ENCODE peak calls at places on chromosomes 3 and 15, in ten cellular contexts. A is adrenal gland, Y is uterus, H is ovary, T is kidney, V is PC-9, P is left lung, Z is dorsolateral prefrontal cortex, U is cardiac fibroblast, W is HepG2. R is an unnamed sample.

GRCh38 chr3:14143826-14144225 is 19.0 kb downstream of the TMEM43 start:
- DNase-seq in A (no peak), H (no peak), V (peak), Z (no peak), W (peak), U (peak), T (peak), P (no peak), Y (peak), R (peak)

GRCh38 chr3:55091381-55092225 is 163.7 kb upstream of the LRTM1 start:
- DNase-seq in T (no peak), P (no peak), H (no peak), A (no peak), W (no peak), U (no peak), Z (no peak), Y (no peak), V (no peak), R (peak)

GRCh38 chr3:118541791-118542190 is 492.9 kb downstream of the IGSF11 start:
- DNase-seq in P (no peak), A (no peak), Y (no peak), V (no peak), W (no peak), U (no peak), Z (no peak), T (no peak), H (no peak), R (no peak)

GRCh38 chr3:149353581-149354184 is 20.2 kb upstream of the TM4SF18 start:
- DNase-seq in Y (no peak), T (no peak), A (no peak), Z (no peak), U (no peak), H (no peak), P (no peak), V (no peak), W (peak), R (no peak)

GRCh38 chr15:20659265-20659664 is 117.7 kb upstream of the GOLGA6L6 start:
- DNase-seq in Z (no peak), V (no peak), W (no peak), U (no peak), Y (no peak), T (peak), A (no peak), P (peak), H (no peak), R (no peak)

GRCh38 chr3:134143828-134144390 is 106.8 kb downstream of the RYK start:
- DNase-seq in V (no peak), Y (no peak), T (no peak), A (no peak), P (no peak), Z (no peak), U (no peak), W (peak), H (no peak), R (no peak)

GRCh38 chr3:126612464-126613205 is 42.3 kb downstream of the TXNRD3 start:
- DNase-seq in W (no peak), A (no peak), P (no peak), V (no peak), H (no peak), T (no peak), Z (no peak), Y (no peak), U (no peak), R (no peak)

GRCh38 chr15:25437751-25438600 is 848 bp downstream of the UBE3A start:
- DNase-seq in V (peak), Z (peak), H (peak), T (peak), W (peak), P (peak), Y (peak), A (peak), U (peak), R (peak)

GRCh38 chr3:128784228-128784627 is 58.2 kb downstream of the RAB7A start:
- DNase-seq in Y (no peak), Z (peak), V (no peak), A (no peak), T (no peak), H (no peak), U (no peak), P (peak), W (peak), R (no peak)

GRCh38 chr3:72301779-72302178 is 516.8 kb upstream of the PROK2 start:
- DNase-seq in T (peak), Z (no peak), Y (no peak), W (no peak), H (no peak), U (no peak), A (no peak), V (no peak), P (no peak), R (no peak)

GRCh38 chr3:46417841-46418611 is 11.0 kb downstream of the CCRL2 start:
- DNase-seq in W (no peak), Y (no peak), T (no peak), A (no peak), H (no peak), V (no peak), Z (no peak), P (no peak), U (no peak), R (no peak)

GRCh38 chr3:43389388-43390254 is 103.3 kb downstream of the SNRK start:
- DNase-seq in P (no peak), W (peak), Y (no peak), A (no peak), T (no peak), U (peak), Z (no peak), H (no peak), V (no peak), R (no peak)

GRCh38 chr15:66580643-66581042 is 14.8 kb upstream of the LCTL start:
- DNase-seq in Z (no peak), P (no peak), H (no peak), U (peak), Y (no peak), W (no peak), T (no peak), V (peak), A (no peak), R (peak)

DNA sequence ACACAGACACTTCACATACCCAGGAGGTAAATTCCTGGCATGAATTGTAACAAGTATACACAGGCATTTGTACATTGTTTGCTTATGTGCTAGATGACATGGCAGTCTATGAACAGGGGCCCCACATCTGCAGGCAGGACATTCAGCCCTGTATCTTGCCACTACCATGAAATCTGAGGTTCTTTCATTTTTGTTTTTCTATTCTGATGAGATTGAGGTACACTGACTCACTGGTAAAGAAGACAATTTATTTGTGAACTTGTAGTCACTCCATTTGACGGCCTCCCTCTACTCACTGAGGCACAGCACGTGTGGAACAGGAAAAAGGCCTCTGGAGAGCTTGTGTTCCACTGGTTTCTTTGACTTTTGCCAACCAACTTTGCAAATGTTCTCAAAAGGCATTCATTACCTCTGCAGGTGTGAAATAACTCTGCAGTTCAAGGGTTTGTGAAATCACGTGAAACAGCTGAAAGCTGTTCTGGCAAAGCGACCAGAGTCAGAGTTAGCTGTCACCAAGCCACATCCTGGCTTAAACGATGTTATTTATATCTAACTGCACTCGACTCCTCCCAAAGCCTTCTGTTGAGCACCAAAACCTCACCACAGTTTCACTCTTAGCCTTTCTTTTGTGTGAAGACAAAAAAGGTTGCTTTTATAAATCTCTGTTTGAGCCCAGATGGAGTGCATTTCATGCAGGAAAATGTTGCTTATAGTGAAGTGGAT is 401.4 kb upstream of the CFAP20DC start:
- DNase-seq in T (no peak), H (no peak), Z (no peak), Y (no peak), U (no peak), V (no peak), P (no peak), A (no peak), W (no peak), R (peak)
- H3K4me3 ChIP-seq in T (no peak), H (no peak), Z (no peak), Y (no peak), U (no peak), V (no peak), P (no peak), A (no peak), W (no peak), R (no peak)

GRCh38 chr3:21290557-21290956 is 460.5 kb downstream of the ZNF385D start:
- DNase-seq in U (peak), W (no peak), P (no peak), Z (no peak), A (no peak), Y (no peak), H (no peak), V (no peak), T (no peak), R (no peak)
- TF ChIP-seq CTCF in U (peak), W (no peak), P (peak), Z (peak), A (peak), Y (no peak), H (no peak), V (peak), T (peak), R (peak)

GRCh38 chr15:88177451-88177850 is 79.1 kb downstream of the NTRK3 start:
- DNase-seq in Z (no peak), T (no peak), W (no peak), U (no peak), V (no peak), P (no peak), Y (no peak), A (no peak), H (no peak), R (no peak)

GRCh38 chr15:88178631-88179030 is 77.9 kb downstream of the NTRK3 start:
- DNase-seq in A (no peak), T (no peak), P (no peak), H (no peak), Y (no peak), U (no peak), V (no peak), W (no peak), Z (no peak), R (no peak)

GRCh38 chr15:88179562-88179961 is 77.0 kb downstream of the NTRK3 start:
- DNase-seq in V (no peak), U (no peak), Y (no peak), W (no peak), P (no peak), A (no peak), Z (no peak), T (no peak), H (no peak), R (no peak)

GRCh38 chr15:88174571-88174970 is 82.0 kb downstream of the NTRK3 start:
- DNase-seq in U (no peak), V (no peak), Z (no peak), T (no peak), W (no peak), Y (no peak), P (no peak), A (no peak), H (no peak), R (no peak)
- H3K4me3 ChIP-seq in U (no peak), V (no peak), Z (no peak), T (no peak), W (no peak), Y (no peak), P (no peak), A (no peak), H (no peak), R (no peak)

GRCh38 chr3:100927775-100928174 is 65.4 kb downstream of the ABI3BP start:
- DNase-seq in V (no peak), W (no peak), U (no peak), H (no peak), P (no peak), Y (no peak), Z (no peak), T (no peak), A (no peak), R (no peak)

GRCh38 chr3:100932491-100932890 is 60.7 kb downstream of the ABI3BP start:
- DNase-seq in A (no peak), U (no peak), V (no peak), Z (no peak), H (no peak), P (no peak), Y (no peak), W (no peak), T (no peak), R (no peak)

GRCh38 chr3:100928638-100929428 is 64.4 kb downstream of the ABI3BP start:
- DNase-seq in P (no peak), T (no peak), Y (no peak), V (no peak), A (no peak), Z (no peak), U (peak), W (no peak), H (no peak), R (peak)
- TF ChIP-seq CTCF in P (no peak), T (no peak), Y (no peak), V (no peak), A (no peak), Z (no peak), U (no peak), W (no peak), H (no peak), R (no peak)

DNA sequence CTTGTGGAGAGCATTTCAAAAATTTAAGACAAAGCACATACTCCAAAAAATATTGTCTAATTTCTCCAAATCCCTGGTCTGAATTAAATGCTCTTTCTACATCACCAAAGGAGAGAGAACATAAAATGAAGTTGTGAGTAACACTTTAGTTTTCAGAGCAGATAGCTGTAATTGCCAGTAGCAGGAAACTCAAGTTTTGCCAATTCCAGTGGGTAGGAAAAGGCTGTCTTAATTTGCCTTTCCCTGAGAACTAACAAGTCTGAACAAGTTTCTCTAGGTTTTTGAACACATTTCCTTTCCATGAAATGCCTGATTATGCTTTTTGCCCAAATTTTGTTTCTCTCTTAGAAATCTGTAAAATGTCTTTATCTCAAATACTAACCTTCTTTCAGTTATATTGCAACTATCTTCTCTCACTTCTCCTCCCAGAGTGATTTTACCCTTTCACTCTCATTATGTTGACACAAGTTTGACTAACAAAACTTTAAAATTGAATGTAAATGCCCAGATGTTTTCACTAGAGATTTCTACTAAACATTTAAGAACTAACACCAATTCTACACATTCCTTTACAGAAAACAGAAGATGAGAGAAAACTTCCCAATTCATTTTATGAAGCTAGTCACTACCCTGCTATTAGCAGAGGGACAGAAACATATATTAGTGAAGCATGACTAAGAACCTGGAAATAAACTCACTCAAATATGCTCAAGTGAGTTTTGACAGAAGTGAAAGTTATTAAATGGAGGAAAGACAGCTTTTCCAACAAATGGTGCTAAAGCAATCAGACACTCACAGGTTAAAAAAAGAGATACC is 38.4 kb downstream of the RFX7 start:
- DNase-seq in W (no peak), V (no peak), P (no peak), T (no peak), Y (no peak), A (no peak), U (peak), H (no peak), Z (no peak), R (peak)
- H3K4me3 ChIP-seq in W (no peak), V (no peak), P (no peak), T (no peak), Y (no peak), A (no peak), U (no peak), H (no peak), Z (no peak), R (no peak)

GRCh38 chr15:53202876-53203275 is 412.7 kb upstream of the ONECUT1 start:
- DNase-seq in V (no peak), U (no peak), W (no peak), T (no peak), A (no peak), H (no peak), P (no peak), Y (no peak), Z (no peak), R (no peak)
- TF ChIP-seq CTCF in V (no peak), U (no peak), W (no peak), T (no peak), A (no peak), H (no peak), P (no peak), Y (no peak), Z (no peak), R (no peak)

R was measured in AG10803.